ENCODE peak calls at places on chromosomes 4 and X, in nine cellular contexts. Y is OCI-LY7, J is upper lobe of right lung, H is uterus, P is endothelial cell of umbilical vein, A is ascending aorta, Z is left ventricle myocardium inferior, R is Peyer's patch, Q is fibroblast of lung. D is an unnamed sample.
A peak's percentile ranks its signal among the peaks of the same experiment; 100 is the strongest.

GRCh38 chr4:177696438-177696966 is 254.3 kb upstream of the AGA start:
- DNase-seq in Y (no peak), J (no peak), H (no peak), P (no peak), A (no peak), Z (no peak), R (no peak), Q (no peak), D (no peak)

GRCh38 chrX:45622538-45622937 is 421.9 kb upstream of the DIPK2B start:
- DNase-seq in Y (no peak), J (no peak), H (no peak), P (peak; percentile 2), A (no peak), Z (no peak), R (no peak), Q (peak; percentile 29), D (no peak)

GRCh38 chr4:78510681-78511080 is 40.9 kb upstream of the ANXA3 start:
- DNase-seq in Y (no peak), J (no peak), H (no peak), P (no peak), A (no peak), Z (no peak), R (no peak), Q (no peak), D (no peak)

GRCh38 chr4:74625981-74626380 is 168.3 kb downstream of the BTC start:
- DNase-seq in Y (no peak), J (no peak), H (no peak), P (peak; percentile 80), A (no peak), Z (no peak), R (no peak), Q (no peak), D (no peak)

GRCh38 chr4:8516061-8516573 is 64.1 kb upstream of the GPR78 start:
- DNase-seq in Y (no peak), J (no peak), H (no peak), P (no peak), A (no peak), Z (no peak), R (no peak), Q (no peak), D (no peak)

GRCh38 chr4:188781655-188782054 is 642.4 kb downstream of the TRIML1 start:
- DNase-seq in Y (no peak), J (no peak), H (no peak), P (no peak), A (no peak), Z (no peak), R (no peak), Q (peak; percentile 22), D (no peak)

GRCh38 chr4:123250843-123251242 is 145.8 kb upstream of the SPRY1 start:
- DNase-seq in Y (no peak), J (no peak), H (peak; percentile 43), P (peak; percentile 94), A (no peak), Z (peak; percentile 35), R (no peak), Q (peak; percentile 81), D (no peak)

GRCh38 chr4:89312066-89312465 is 4.5 kb upstream of the GPRIN3 start:
- DNase-seq in Y (no peak), J (no peak), H (no peak), P (no peak), A (no peak), Z (no peak), R (no peak), Q (peak; percentile 21), D (no peak)

GRCh38 chr4:141155586-141155985 is 22.3 kb upstream of the RNF150 start:
- DNase-seq in Y (no peak), J (no peak), H (no peak), P (no peak), A (no peak), Z (no peak), R (no peak), Q (no peak), D (no peak)

GRCh38 chr4:114137984-114138383 is 158.5 kb upstream of the ARSJ start:
- DNase-seq in Y (no peak), J (no peak), H (no peak), P (no peak), A (no peak), Z (no peak), R (no peak), Q (no peak), D (no peak)

GRCh38 chr4:71290074-71290473 is 48.7 kb upstream of the SLC4A4 start:
- DNase-seq in Y (no peak), J (no peak), H (no peak), P (no peak), A (no peak), Z (no peak), R (no peak), Q (peak; percentile 59), D (no peak)

GRCh38 chrX:135543924-135544323 is 23.5 kb downstream of the INTS6L start:
- DNase-seq in Y (peak; percentile 54), J (no peak), H (no peak), P (no peak), A (no peak), Z (no peak), R (no peak), Q (no peak), D (no peak)

GRCh38 chr4:86926428-86927086 is 8.3 kb upstream of the AFF1 start:
- DNase-seq in Y (no peak), J (no peak), H (no peak), P (no peak), A (no peak), Z (no peak), R (no peak), Q (no peak), D (no peak)

GRCh38 chr4:172018358-172018757 is 205.2 kb downstream of the GALNTL6 start:
- DNase-seq in Y (no peak), J (no peak), H (no peak), P (no peak), A (no peak), Z (no peak), R (no peak), Q (no peak), D (no peak)

GRCh38 chr4:26021417-26022345 is 107.7 kb downstream of the SMIM20 start:
- DNase-seq in Y (no peak), J (no peak), H (no peak), P (no peak), A (no peak), Z (no peak), R (no peak), Q (peak; percentile 32), D (no peak)

GRCh38 chr4:2177443-2178093 is 64.4 kb downstream of the HAUS3 start:
- DNase-seq in Y (no peak), J (no peak), H (no peak), P (no peak), A (no peak), Z (no peak), R (no peak), Q (no peak), D (no peak)

GRCh38 chr4:98653890-98654867 is 4.2 kb downstream of the TSPAN5 start:
- DNase-seq in Y (no peak), J (no peak), H (peak; percentile 27), P (peak; percentile 83), A (no peak), Z (no peak), R (no peak), Q (peak; percentile 90), D (no peak)

GRCh38 chr4:116796022-116796421 is 289.4 kb downstream of the TRAM1L1 start:
- DNase-seq in Y (no peak), J (no peak), H (no peak), P (no peak), A (no peak), Z (no peak), R (no peak), Q (no peak), D (no peak)

GRCh38 chrX:76454456-76454927 is 27.0 kb downstream of the MAGEE1 start:
- DNase-seq in Y (peak; percentile 28), J (no peak), H (no peak), P (peak; percentile 2), A (no peak), Z (no peak), R (no peak), Q (peak; percentile 1), D (no peak)

GRCh38 chr4:73481356-73481755 is at the start of gene AFM:
- DNase-seq in Y (no peak), J (no peak), H (no peak), P (no peak), A (no peak), Z (no peak), R (no peak), Q (no peak), D (no peak)

GRCh38 chr4:83034630-83035494 is at the start of gene COPS4:
- DNase-seq in Y (peak; percentile 100), J (peak; percentile 96), H (peak; percentile 95), P (peak; percentile 100), A (peak; percentile 95), Z (peak; percentile 96), R (peak; percentile 99), Q (peak; percentile 100), D (peak; percentile 97)
- TF ChIP-seq CTCF in Y (peak; percentile 72), J (peak; percentile 50), H (peak; percentile 63), P (no peak), A (peak; percentile 43), Z (peak; percentile 75), R (peak; percentile 82), Q (peak; percentile 62), D (no peak)

GRCh38 chrX:101386542-101386885 is 523 bp upstream of the BTK start:
- DNase-seq in Y (no peak), J (no peak), H (no peak), P (no peak), A (no peak), Z (no peak), R (no peak), Q (no peak), D (no peak)
- H3K4me1 ChIP-seq in Y (peaks cover 52% of the 10 kb centered on the region), J (no peaks in the 10 kb centered on the region), H (no peaks in the 10 kb centered on the region), P (no peaks in the 10 kb centered on the region), A (no peaks in the 10 kb centered on the region), Z (peaks cover 9% of the 10 kb centered on the region), R (no peaks in the 10 kb centered on the region), Q (no peaks in the 10 kb centered on the region), D (no peaks in the 10 kb centered on the region)

GRCh38 chr4:103478729-103479128 is 241.1 kb downstream of the TACR3 start:
- DNase-seq in Y (no peak), J (no peak), H (no peak), P (peak; percentile 4), A (no peak), Z (no peak), R (no peak), Q (peak; percentile 30), D (no peak)
- TF ChIP-seq CTCF in Y (no peak), J (no peak), H (no peak), P (no peak), A (no peak), Z (no peak), R (no peak), Q (peak; percentile 17), D (no peak)

DNA sequence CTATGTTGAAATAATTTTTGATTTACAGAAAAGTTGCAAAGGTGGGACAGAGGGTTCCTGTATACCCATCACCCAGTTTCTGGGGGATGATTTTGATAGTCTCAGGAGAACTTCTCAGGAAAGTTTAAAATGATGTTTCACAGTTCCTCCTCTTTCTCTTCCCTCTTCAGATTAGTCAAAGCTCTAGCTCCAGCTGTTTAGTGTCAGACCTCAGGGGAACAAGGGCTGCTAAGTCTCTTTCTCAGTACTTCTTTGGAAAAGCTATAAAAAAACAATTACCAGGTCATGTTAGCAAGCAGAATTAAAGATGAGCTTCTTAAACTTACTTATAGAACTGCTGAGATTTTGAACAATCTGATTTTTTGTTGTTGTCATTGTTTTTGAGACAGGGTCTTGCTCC is 12.2 kb downstream of the IL13RA1 start:
- DNase-seq in Y (no peak), J (no peak), H (no peak), P (no peak), A (no peak), Z (no peak), R (no peak), Q (no peak), D (no peak)
- H3K4me1 ChIP-seq in Y (no peaks in the 10 kb centered on the region), J (no peaks in the 10 kb centered on the region), H (no peaks in the 10 kb centered on the region), P (no peaks in the 10 kb centered on the region), A (no peaks in the 10 kb centered on the region), Z (peaks cover 7% of the 10 kb centered on the region), R (no peaks in the 10 kb centered on the region), Q (peaks cover 7% of the 10 kb centered on the region), D (no peaks in the 10 kb centered on the region)